ENCODE peak calls at places on chromosomes 16 and 17, in seven cellular contexts. R is NCI-H187 treated with DMSO at 0.1 percent for 48 hours; I is hypothalamus; Q is stimulated activated CD8-positive, alpha-beta memory T cell treated with anti-CD3 and anti-CD28 coated beads, Interleukin-4, amount 100 ng/mL, for 48 hours; M is psoas muscle; C is amniotic stem cell; G is stimulated activated CD4-positive, alpha-beta T cell treated with anti-CD3 and anti-CD28 coated beads, Interleukin-15, amount 100 ng/mL, for 48 hours. Z is an unnamed sample.

GRCh38 chr16:47978491-47979490 is 177.0 kb downstream of the ABCC12 start:
- DNase-seq in C (no peak), R (peak; percentile 16), M (no peak), G (no peak), I (no peak), Q (no peak), Z (no peak)

GRCh38 chr17:27952366-27952765 is 59.2 kb upstream of the LYRM9 start:
- DNase-seq in M (no peak), I (no peak), C (no peak), R (no peak), G (no peak), Q (no peak), Z (no peak)

GRCh38 chr16:58026139-58026704 is 668 bp downstream of the MMP15 start:
- DNase-seq in R (no peak), M (peak; percentile 80), I (no peak), G (no peak), Q (no peak), C (no peak), Z (no peak)

GRCh38 chr16:14011846-14012245 is 59.3 kb upstream of the MRTFB start:
- DNase-seq in M (peak; percentile 62), I (no peak), R (no peak), Q (no peak), C (no peak), G (no peak), Z (no peak)

GRCh38 chr17:75980188-75981018 is 1.4 kb downstream of the TEN1 start:
- DNase-seq in I (no peak), Q (no peak), M (no peak), R (no peak), C (no peak), G (no peak), Z (no peak)

GRCh38 chr16:89314357-89314756 is 96.9 kb downstream of the ZNF778 start:
- DNase-seq in G (no peak), Q (no peak), C (no peak), I (no peak), M (no peak), R (no peak), Z (no peak)

GRCh38 chr17:12104831-12105230 is 84.2 kb downstream of the MAP2K4 start:
- DNase-seq in C (no peak), I (no peak), M (no peak), G (no peak), Q (no peak), R (no peak), Z (no peak)

GRCh38 chr16:84876873-84877606 is 57.3 kb downstream of the CRISPLD2 start:
- DNase-seq in C (no peak), G (no peak), I (no peak), R (no peak), Q (no peak), M (no peak), Z (no peak)

GRCh38 chr17:28948873-28949184 is 2.5 kb downstream of the PHF12 start:
- DNase-seq in Q (no peak), R (no peak), G (no peak), C (no peak), I (no peak), M (no peak), Z (no peak)

GRCh38 chr16:54277845-54278703 is 8.5 kb downstream of the IRX3 start:
- DNase-seq in G (no peak), R (no peak), C (no peak), Q (no peak), I (no peak), M (no peak), Z (peak; percentile 29)

GRCh38 chr17:62950067-62950466 is 16.0 kb upstream of the TANC2 start:
- DNase-seq in I (no peak), M (no peak), Q (no peak), C (no peak), R (no peak), G (no peak), Z (no peak)

GRCh38 chr16:81214745-81215166 is 23.7 kb upstream of the BCO1 start:
- DNase-seq in R (no peak), I (no peak), Q (no peak), M (no peak), G (no peak), C (no peak), Z (no peak)

GRCh38 chr17:64920026-64920418 is 744 bp upstream of the LRRC37A3 start:
- DNase-seq in G (no peak), R (no peak), C (no peak), M (peak; percentile 56), I (no peak), Q (no peak), Z (no peak)

GRCh38 chr17:34711646-34712045 is 132.3 kb downstream of the TMEM132E start:
- DNase-seq in Q (no peak), I (no peak), C (no peak), M (no peak), G (no peak), R (no peak), Z (no peak)

GRCh38 chr17:76987486-76987885 is 119.3 kb downstream of the MGAT5B start:
- DNase-seq in Q (no peak), R (no peak), I (no peak), M (no peak), C (no peak), G (no peak), Z (no peak)

GRCh38 chr16:29009050-29009837 is 24.4 kb downstream of the LAT start:
- DNase-seq in C (no peak), I (no peak), G (no peak), Q (peak; percentile 69), M (no peak), R (no peak), Z (no peak)

GRCh38 chr17:43932923-43933322 is 9.4 kb downstream of the PPY start:
- DNase-seq in M (no peak), Q (no peak), G (no peak), R (no peak), I (no peak), C (no peak), Z (no peak)

GRCh38 chr17:74430706-74431567 is 951 bp upstream of the GPRC5C start:
- DNase-seq in Q (no peak), I (peak; percentile 53), R (no peak), M (peak; percentile 97), C (no peak), G (no peak), Z (no peak)

GRCh38 chr17:60154616-60155426 is 5.0 kb downstream of the CA4 start:
- DNase-seq in Q (no peak), C (no peak), G (no peak), M (peak; percentile 68), I (no peak), R (no peak), Z (no peak)

Z was measured in anterior cingulate cortex.